ENCODE peak calls at places on chromosomes 5 and 9, in four cellular contexts. P is WTC11, M is K562, L is endothelial cell of umbilical vein. A is an unnamed sample.

GRCh38 chr9:38619556-38620447 is 594 bp downstream of the ANKRD18A start:
- DNase-seq in P (peak; percentile 36), M (no peak), L (no peak), A (peak; percentile 63)

GRCh38 chr9:113715086-113715485 is 161.0 kb upstream of the ZNF618 start:
- DNase-seq in P (no peak), M (no peak), L (no peak), A (no peak)

GRCh38 chr9:110283736-110284135 is 27.4 kb upstream of the TXN start:
- DNase-seq in P (no peak), M (no peak), L (no peak), A (no peak)

GRCh38 chr5:79229357-79230174 is 6.4 kb upstream of the JMY start:
- DNase-seq in P (no peak), M (no peak), L (no peak), A (no peak)

GRCh38 chr9:89077519-89077918 is 86.3 kb downstream of the S1PR3 start:
- DNase-seq in P (no peak), M (no peak), L (no peak), A (no peak)

GRCh38 chr9:95250462-95251058 is 66.9 kb downstream of the FANCC start:
- DNase-seq in P (no peak), M (no peak), L (no peak), A (no peak)

GRCh38 chr9:110994771-110995241 is 43.5 kb downstream of the LPAR1 start:
- DNase-seq in P (no peak), M (no peak), L (no peak), A (no peak)

GRCh38 chr9:1100945-1101344 is 50.8 kb downstream of the DMRT2 start:
- DNase-seq in P (peak; percentile 75), M (no peak), L (no peak), A (peak; percentile 74)

GRCh38 chr5:75052461-75053285 is at the start of gene GCNT4:
- DNase-seq in P (peak; percentile 62), M (no peak), L (peak; percentile 13), A (peak; percentile 69)

GRCh38 chr9:119370816-119371215 is 1.6 kb upstream of the BRINP1 start:
- DNase-seq in P (peak; percentile 82), M (peak; percentile 19), L (no peak), A (peak; percentile 87)

GRCh38 chr5:97876272-97876671 is 693.2 kb upstream of the RIOK2 start:
- DNase-seq in P (no peak), M (no peak), L (no peak), A (no peak)

GRCh38 chr9:96116275-96117051 is 185.5 kb downstream of the HSD17B3 start:
- DNase-seq in P (no peak), M (no peak), L (no peak), A (no peak)

GRCh38 chr5:78647411-78647818 is 1.2 kb downstream of the LHFPL2 start:
- DNase-seq in P (no peak), M (no peak), L (peak; percentile 76), A (no peak)

GRCh38 chr5:109701252-109701651 is 11.5 kb downstream of the MAN2A1 start:
- DNase-seq in P (no peak), M (no peak), L (no peak), A (no peak)

GRCh38 chr5:52922384-52922783 is 66.8 kb upstream of the ITGA2 start:
- DNase-seq in P (no peak), M (no peak), L (peak; percentile 83), A (no peak)

GRCh38 chr5:94153736-94154450 is 412.5 kb upstream of the POU5F2 start:
- DNase-seq in P (no peak), M (no peak), L (no peak), A (no peak)
- TF ChIP-seq JUN in P (no peak), M (no peak), L (no peak), A (no peak)

GRCh38 chr5:8320244-8320643 is 451.3 kb downstream of the MTRR start:
- DNase-seq in P (no peak), M (no peak), L (no peak), A (no peak)

GRCh38 chr5:8322478-8322877 is 453.5 kb downstream of the MTRR start:
- DNase-seq in P (no peak), M (no peak), L (no peak), A (no peak)

GRCh38 chr5:8327016-8327415 is 458.1 kb downstream of the MTRR start:
- DNase-seq in P (no peak), M (no peak), L (no peak), A (no peak)

GRCh38 chr5:8316608-8317007 is 447.7 kb downstream of the MTRR start:
- DNase-seq in P (no peak), M (no peak), L (no peak), A (no peak)

DNA sequence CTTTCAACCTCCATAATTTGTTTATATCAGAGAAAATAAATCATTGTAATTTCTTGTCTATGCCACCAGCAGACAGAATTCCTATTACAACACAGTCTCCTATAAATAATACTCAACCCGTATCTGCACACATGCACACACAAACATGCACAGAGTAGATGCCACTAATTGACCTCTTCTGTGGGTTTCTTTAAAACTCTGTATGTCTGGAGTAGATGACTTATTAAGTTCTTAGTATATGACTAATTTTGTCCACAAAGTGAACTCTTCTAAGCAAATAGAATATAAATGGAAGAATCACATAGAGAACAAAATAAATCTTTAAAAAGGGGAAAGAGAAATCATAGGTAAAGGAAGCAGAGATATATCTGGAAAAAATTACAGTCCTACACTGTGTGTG is 452.3 kb downstream of the MTRR start:
- DNase-seq in P (no peak), M (no peak), L (no peak), A (no peak)
- TF ChIP-seq JUN in P (no peak), M (no peak), L (no peak), A (no peak)

DNA sequence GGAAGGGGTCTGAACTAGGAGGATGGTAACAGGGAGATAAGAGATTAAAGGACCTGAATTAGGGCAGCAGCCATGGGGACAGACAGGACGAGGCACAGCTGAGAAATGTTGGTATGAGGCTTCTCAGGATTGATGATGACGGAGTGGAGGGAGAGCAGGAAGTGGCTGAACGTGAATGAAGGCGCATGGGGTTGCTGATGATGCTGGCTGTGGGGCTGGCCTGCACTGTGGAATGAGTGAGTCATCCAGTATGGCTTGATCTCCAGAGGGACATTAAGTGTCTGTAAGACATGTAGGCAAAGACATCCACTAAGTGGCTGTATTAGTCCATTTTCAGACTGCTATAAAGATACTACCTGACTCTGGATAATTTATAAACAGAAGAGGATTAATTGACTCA is 256.4 kb downstream of the ICE1 start:
- DNase-seq in P (no peak), M (no peak), L (no peak), A (no peak)
- TF ChIP-seq JUN in P (no peak), M (no peak), L (no peak), A (no peak)

DNA sequence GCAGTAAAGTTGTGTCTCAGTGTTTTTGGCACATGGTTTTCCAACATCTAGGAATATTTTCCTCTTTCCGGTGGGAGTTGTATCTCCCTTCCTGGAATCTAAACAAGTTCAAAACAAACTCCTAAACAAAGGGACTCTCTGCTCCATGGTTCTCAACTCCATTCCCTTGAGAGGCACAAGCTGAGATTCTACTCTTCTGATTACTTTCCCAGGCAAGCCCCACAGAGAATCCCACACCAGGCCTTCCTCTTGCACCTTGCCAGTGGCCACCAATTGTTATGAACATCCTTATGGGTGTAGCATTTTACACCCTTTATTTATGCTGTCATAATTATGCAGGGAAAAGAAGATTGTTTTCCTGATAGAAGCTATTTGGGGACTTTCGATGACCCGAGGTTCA is 25.8 kb upstream of the SH3TC2 start:
- DNase-seq in P (no peak), M (no peak), L (no peak), A (no peak)
- TF ChIP-seq JUN in P (no peak), M (no peak), L (no peak), A (no peak)